ENCODE peak calls at places on chromosomes 5 and 9, in ten cellular contexts. D, K, X, J, P, C, O, M, L and B are unnamed samples.

GRCh38 chr9:14941487-14941886 is 31.3 kb upstream of the FREM1 start:
- DNase-seq in P (no peak), C (no peak), O (no peak), D (no peak), K (no peak), J (no peak), L (no peak), X (no peak), M (no peak), B (no peak)

GRCh38 chr5:93267276-93267675 is 313.7 kb downstream of the NR2F1-AS1 start:
- DNase-seq in M (no peak), L (no peak), K (no peak), C (no peak), X (no peak), D (no peak), J (no peak), P (no peak), O (no peak), B (no peak)

GRCh38 chr5:179792612-179793469 is 945 bp upstream of the LTC4S start:
- DNase-seq in L (no peak), K (no peak), C (no peak), O (no peak), X (no peak), M (no peak), D (no peak), J (no peak), P (no peak), B (no peak)

GRCh38 chr9:127828262-127829031 is 25.8 kb downstream of the FPGS start:
- DNase-seq in C (peak), X (peak), J (no peak), K (no peak), D (peak), M (peak), L (no peak), O (no peak), P (peak), B (no peak)

GRCh38 chr5:67355135-67355729 is 158.6 kb upstream of the CD180 start:
- DNase-seq in C (peak), L (no peak), O (no peak), J (no peak), D (peak), X (no peak), P (no peak), K (no peak), M (no peak), B (no peak)

GRCh38 chr5:14644623-14645237 is 19.8 kb upstream of the OTULIN start:
- DNase-seq in M (no peak), K (no peak), J (no peak), L (no peak), X (no peak), P (no peak), O (no peak), D (no peak), C (no peak), B (peak)

GRCh38 chr5:3995954-3996619 is 400.5 kb downstream of the IRX1 start:
- DNase-seq in X (no peak), P (no peak), O (no peak), C (no peak), D (no peak), L (no peak), M (no peak), K (no peak), J (no peak), B (no peak)

GRCh38 chr5:35220967-35221366 is 9.3 kb downstream of the PRLR start:
- DNase-seq in L (no peak), P (no peak), C (no peak), X (no peak), K (no peak), M (no peak), J (no peak), O (no peak), D (no peak), B (no peak)

GRCh38 chr5:181041043-181041442 is 977 bp downstream of the BTNL9 start:
- DNase-seq in O (no peak), C (no peak), P (no peak), X (no peak), L (no peak), D (no peak), J (no peak), K (no peak), M (no peak), B (no peak)

GRCh38 chr5:142295084-142295758 is 29.6 kb downstream of the SPRY4 start:
- DNase-seq in C (no peak), K (no peak), J (no peak), D (no peak), X (no peak), M (no peak), O (no peak), L (no peak), P (no peak), B (peak)

GRCh38 chr5:154701181-154701580 is 54.0 kb upstream of the LARP1 start:
- DNase-seq in K (no peak), M (no peak), J (no peak), C (no peak), L (no peak), P (no peak), D (no peak), O (no peak), X (no peak), B (no peak)

GRCh38 chr5:175701797-175702196 is 43.9 kb downstream of the HRH2 start:
- DNase-seq in P (no peak), O (no peak), M (no peak), X (no peak), C (no peak), J (no peak), K (no peak), D (no peak), L (no peak), B (no peak)

GRCh38 chr9:134922066-134922931 is 4.6 kb upstream of the FCN1 start:
- DNase-seq in C (no peak), M (no peak), K (no peak), J (no peak), L (no peak), P (peak), O (no peak), D (no peak), X (no peak), B (no peak)

GRCh38 chr5:88883059-88883565 is at the start of gene MEF2C:
- DNase-seq in J (no peak), P (peak), K (peak), L (peak), X (peak), O (peak), D (peak), M (peak), C (peak), B (peak)

GRCh38 chr9:114732842-114733241 is 50.9 kb upstream of the TEX48 start:
- DNase-seq in X (peak), M (peak), O (no peak), C (no peak), P (no peak), L (no peak), J (no peak), D (peak), K (no peak), B (no peak)

GRCh38 chr5:181173027-181173419 is 25.6 kb downstream of the OR2V2 start:
- DNase-seq in J (no peak), L (peak), X (peak), P (no peak), O (no peak), D (peak), K (no peak), M (no peak), C (no peak), B (no peak)

GRCh38 chr9:37732086-37732744 is 21.4 kb upstream of the TRMT10B start:
- DNase-seq in M (no peak), J (no peak), O (no peak), K (no peak), P (no peak), X (no peak), D (no peak), L (no peak), C (no peak), B (peak)

GRCh38 chr5:176611435-176611834 is 1.5 kb upstream of the GPRIN1 start:
- DNase-seq in C (no peak), O (peak), K (no peak), X (peak), M (peak), D (peak), J (no peak), L (peak), P (peak), B (peak)

GRCh38 chr9:81391457-81391825 is 297.9 kb downstream of the TLE1 start:
- DNase-seq in K (no peak), L (no peak), D (no peak), C (no peak), J (no peak), O (no peak), X (peak), P (no peak), M (no peak), B (no peak)

GRCh38 chr5:35856186-35857003 is at the start of gene IL7R:
- DNase-seq in D (peak), L (peak), P (no peak), O (no peak), K (no peak), M (peak), C (no peak), X (peak), J (no peak), B (no peak)

GRCh38 chr5:179828756-179829421 is 8.2 kb downstream of the SQSTM1 start:
- DNase-seq in J (no peak), L (no peak), D (no peak), P (no peak), K (no peak), C (no peak), O (no peak), X (no peak), M (no peak), B (no peak)

GRCh38 chr5:51148437-51148836 is 234.8 kb upstream of the ISL1 start:
- DNase-seq in O (no peak), J (no peak), C (no peak), D (no peak), K (no peak), L (no peak), P (no peak), M (no peak), X (no peak), B (no peak)

GRCh38 chr5:137565450-137565849 is 66.3 kb upstream of the SPOCK1 start:
- DNase-seq in P (no peak), J (no peak), D (no peak), X (no peak), C (no peak), L (no peak), K (no peak), O (peak), M (peak), B (no peak)

GRCh38 chr5:58459860-58460726 is at the start of gene PLK2:
- DNase-seq in D (peak), K (peak), X (peak), C (no peak), O (peak), J (peak), P (peak), M (peak), L (peak), B (peak)

GRCh38 chr5:132076983-132077382 is 3.4 kb downstream of the CSF2 start:
- DNase-seq in X (no peak), J (no peak), P (no peak), C (no peak), M (no peak), L (no peak), O (no peak), K (no peak), D (no peak), B (no peak)

GRCh38 chr9:35051069-35051967 is 21.1 kb downstream of the VCP start:
- DNase-seq in X (peak), L (peak), D (peak), P (peak), K (no peak), M (peak), C (peak), J (peak), O (no peak), B (peak)

GRCh38 chr5:170405822-170406221 is 16.7 kb upstream of the KCNMB1 start:
- DNase-seq in M (no peak), X (no peak), C (no peak), P (no peak), L (no peak), O (no peak), K (no peak), J (no peak), D (no peak), B (no peak)

GRCh38 chr5:160171656-160172055 is 52.4 kb upstream of the PWWP2A start:
- DNase-seq in J (no peak), P (no peak), D (no peak), X (peak), K (no peak), L (no peak), C (no peak), M (no peak), O (peak), B (no peak)

GRCh38 chr5:178163772-178164735 is 10.4 kb upstream of the NHP2 start:
- DNase-seq in D (peak), C (peak), J (peak), X (peak), M (peak), O (no peak), L (peak), K (peak), P (peak), B (peak)

GRCh38 chr5:137656558-137656957 is 79.3 kb downstream of the KLHL3 start:
- DNase-seq in X (no peak), C (no peak), P (no peak), K (no peak), J (no peak), M (no peak), O (no peak), L (no peak), D (no peak), B (no peak)

GRCh38 chr9:88994820-88995180 is 3.5 kb downstream of the S1PR3 start:
- DNase-seq in M (peak), C (no peak), D (peak), K (no peak), L (no peak), J (no peak), P (no peak), X (no peak), O (no peak), B (no peak)

GRCh38 chr5:149636191-149636860 is 55.0 kb downstream of the ARHGEF37 start:
- DNase-seq in K (no peak), L (no peak), D (no peak), C (no peak), X (no peak), M (peak), P (no peak), O (no peak), J (no peak), B (no peak)